ENCODE peak calls at places on chromosomes 16 and 17, in seven cellular contexts. One of them, this sample, is unnamed.

GRCh38 chr17:76793775-76794174 is 55.9 kb downstream of the MFSD11 start:
- DNase-seq in IMR-90: peak
- DNase-seq in left ventricle myocardium inferior: no peak
- DNase-seq in hepatocyte: no peak
- DNase-seq in ovary: no peak
- DNase-seq in Peyer's patch: no peak
- DNase-seq in GM23338: peak
- DNase-seq in this sample: no peak

GRCh38 chr16:15887283-15887682 is 1.1 kb downstream of the CEP20 start:
- DNase-seq in IMR-90: no peak
- DNase-seq in ovary: no peak
- DNase-seq in hepatocyte: no peak
- DNase-seq in GM23338: no peak
- DNase-seq in Peyer's patch: no peak
- DNase-seq in left ventricle myocardium inferior: no peak
- DNase-seq in this sample: no peak

GRCh38 chr16:4115209-4115940 is 867 bp downstream of the ADCY9 start:
- DNase-seq in ovary: peak
- DNase-seq in hepatocyte: peak
- DNase-seq in Peyer's patch: peak
- DNase-seq in left ventricle myocardium inferior: peak
- DNase-seq in GM23338: peak
- DNase-seq in IMR-90: peak
- DNase-seq in this sample: peak

GRCh38 chr17:74244128-74244527 is 29.9 kb upstream of the DNAI2 start:
- DNase-seq in GM23338: no peak
- DNase-seq in left ventricle myocardium inferior: no peak
- DNase-seq in ovary: no peak
- DNase-seq in Peyer's patch: no peak
- DNase-seq in hepatocyte: no peak
- DNase-seq in IMR-90: no peak
- DNase-seq in this sample: no peak

GRCh38 chr16:66342294-66342900 is 24.1 kb upstream of the CDH5 start:
- DNase-seq in left ventricle myocardium inferior: no peak
- DNase-seq in ovary: peak
- DNase-seq in IMR-90: no peak
- DNase-seq in hepatocyte: peak
- DNase-seq in GM23338: peak
- DNase-seq in Peyer's patch: no peak
- DNase-seq in this sample: no peak

GRCh38 chr16:75529959-75530358 is 5.9 kb downstream of the CHST5 start:
- DNase-seq in Peyer's patch: no peak
- DNase-seq in hepatocyte: no peak
- DNase-seq in ovary: no peak
- DNase-seq in GM23338: no peak
- DNase-seq in left ventricle myocardium inferior: no peak
- DNase-seq in IMR-90: no peak
- DNase-seq in this sample: no peak

GRCh38 chr17:64732336-64733006 is 70.4 kb upstream of the SMURF2 start:
- DNase-seq in ovary: peak
- DNase-seq in IMR-90: peak
- DNase-seq in GM23338: no peak
- DNase-seq in hepatocyte: no peak
- DNase-seq in Peyer's patch: no peak
- DNase-seq in left ventricle myocardium inferior: peak
- DNase-seq in this sample: peak

GRCh38 chr17:49910094-49910857 is 58.7 kb upstream of the DLX4 start:
- DNase-seq in ovary: no peak
- DNase-seq in GM23338: peak
- DNase-seq in left ventricle myocardium inferior: no peak
- DNase-seq in IMR-90: no peak
- DNase-seq in Peyer's patch: no peak
- DNase-seq in hepatocyte: peak
- DNase-seq in this sample: no peak

GRCh38 chr16:73483934-73484712 is 436.2 kb upstream of the ZFHX3 start:
- DNase-seq in hepatocyte: no peak
- DNase-seq in left ventricle myocardium inferior: no peak
- DNase-seq in GM23338: peak
- DNase-seq in Peyer's patch: no peak
- DNase-seq in ovary: no peak
- DNase-seq in IMR-90: no peak
- DNase-seq in this sample: no peak

GRCh38 chr16:55471448-55472097 is 7.4 kb upstream of the MMP2 start:
- DNase-seq in left ventricle myocardium inferior: no peak
- DNase-seq in Peyer's patch: no peak
- DNase-seq in hepatocyte: peak
- DNase-seq in ovary: no peak
- DNase-seq in IMR-90: peak
- DNase-seq in GM23338: no peak
- DNase-seq in this sample: no peak

GRCh38 chr17:68057531-68057952 is 22.0 kb downstream of the KPNA2 start:
- DNase-seq in hepatocyte: no peak
- DNase-seq in IMR-90: peak
- DNase-seq in Peyer's patch: no peak
- DNase-seq in left ventricle myocardium inferior: no peak
- DNase-seq in ovary: no peak
- DNase-seq in GM23338: peak
- DNase-seq in this sample: no peak

GRCh38 chr16:24318670-24319069 is 62.5 kb downstream of the CACNG3 start:
- DNase-seq in ovary: no peak
- DNase-seq in IMR-90: no peak
- DNase-seq in Peyer's patch: no peak
- DNase-seq in hepatocyte: no peak
- DNase-seq in left ventricle myocardium inferior: no peak
- DNase-seq in GM23338: peak
- DNase-seq in this sample: no peak

GRCh38 chr17:39209317-39210092 is 9.4 kb downstream of the RPL19 start:
- DNase-seq in GM23338: peak
- DNase-seq in ovary: peak
- DNase-seq in left ventricle myocardium inferior: peak
- DNase-seq in hepatocyte: peak
- DNase-seq in IMR-90: peak
- DNase-seq in Peyer's patch: no peak
- DNase-seq in this sample: no peak

GRCh38 chr17:1946021-1946932 is 78.9 kb downstream of the RTN4RL1 start:
- DNase-seq in Peyer's patch: peak
- DNase-seq in IMR-90: no peak
- DNase-seq in ovary: no peak
- DNase-seq in hepatocyte: no peak
- DNase-seq in GM23338: no peak
- DNase-seq in left ventricle myocardium inferior: no peak
- DNase-seq in this sample: no peak

GRCh38 chr16:87238371-87238715 is 78.8 kb downstream of the C16orf95 start:
- DNase-seq in IMR-90: no peak
- DNase-seq in Peyer's patch: no peak
- DNase-seq in GM23338: no peak
- DNase-seq in hepatocyte: no peak
- DNase-seq in left ventricle myocardium inferior: no peak
- DNase-seq in ovary: no peak
- DNase-seq in this sample: no peak

GRCh38 chr17:72614476-72614870 is 478.0 kb downstream of the SLC39A11 start:
- DNase-seq in GM23338: no peak
- DNase-seq in ovary: no peak
- DNase-seq in left ventricle myocardium inferior: no peak
- DNase-seq in Peyer's patch: no peak
- DNase-seq in hepatocyte: peak
- DNase-seq in IMR-90: no peak
- DNase-seq in this sample: no peak

GRCh38 chr17:236641-237405 is 55.4 kb upstream of the DOC2B start:
- DNase-seq in left ventricle myocardium inferior: peak
- DNase-seq in GM23338: no peak
- DNase-seq in Peyer's patch: no peak
- DNase-seq in ovary: no peak
- DNase-seq in IMR-90: no peak
- DNase-seq in hepatocyte: peak
- DNase-seq in this sample: no peak

GRCh38 chr17:57641761-57642160 is 103.3 kb downstream of the CCDC182 start:
- DNase-seq in ovary: no peak
- DNase-seq in left ventricle myocardium inferior: no peak
- DNase-seq in GM23338: no peak
- DNase-seq in IMR-90: no peak
- DNase-seq in Peyer's patch: no peak
- DNase-seq in hepatocyte: no peak
- DNase-seq in this sample: no peak

DNA sequence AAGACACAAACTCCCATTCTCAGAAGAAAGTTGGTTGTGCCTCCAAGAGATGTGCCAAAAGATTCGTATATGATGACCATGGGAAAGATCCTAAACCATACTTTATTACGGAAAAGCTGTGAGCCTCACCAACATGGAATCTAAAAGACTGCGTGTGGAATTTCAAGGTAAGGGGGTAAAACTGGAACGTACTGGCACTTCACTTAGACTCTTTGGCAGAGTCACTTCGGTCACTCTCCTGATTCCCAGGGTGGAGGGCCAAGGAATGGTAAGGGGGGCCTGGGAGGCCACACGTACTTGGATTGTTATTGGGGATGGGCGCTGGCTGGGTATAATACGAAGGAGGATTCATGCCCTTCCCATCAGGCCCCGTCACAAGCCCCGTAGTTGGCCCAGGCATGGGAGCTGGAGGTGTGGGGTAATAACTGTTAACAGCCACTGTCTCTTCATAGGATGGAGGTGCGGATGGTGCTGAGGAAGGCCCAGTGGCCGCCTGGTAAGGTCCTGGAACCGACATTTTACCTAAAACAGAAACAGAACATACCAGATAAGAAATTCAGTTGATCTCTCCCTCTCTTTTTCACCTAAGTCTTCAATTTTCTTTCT is 30.4 kb downstream of the LITAF start:
- DNase-seq in left ventricle myocardium inferior: no peak
- DNase-seq in hepatocyte: no peak
- DNase-seq in ovary: no peak
- DNase-seq in Peyer's patch: no peak
- DNase-seq in GM23338: no peak
- DNase-seq in IMR-90: no peak
- DNase-seq in this sample: no peak
- H3K4me3 ChIP-seq in left ventricle myocardium inferior: no peak
- H3K4me3 ChIP-seq in hepatocyte: no peak
- H3K4me3 ChIP-seq in ovary: no peak
- H3K4me3 ChIP-seq in Peyer's patch: no peak
- H3K4me3 ChIP-seq in GM23338: no peak
- H3K4me3 ChIP-seq in IMR-90: no peak
- H3K4me3 ChIP-seq in this sample: no peak

GRCh38 chr16:67697407-67697806 is 21.7 kb downstream of the GFOD2 start:
- DNase-seq in GM23338: no peak
- DNase-seq in left ventricle myocardium inferior: no peak
- DNase-seq in hepatocyte: no peak
- DNase-seq in IMR-90: no peak
- DNase-seq in Peyer's patch: no peak
- DNase-seq in ovary: no peak
- DNase-seq in this sample: no peak

GRCh38 chr16:67701420-67701819 is 17.7 kb downstream of the GFOD2 start:
- DNase-seq in Peyer's patch: no peak
- DNase-seq in IMR-90: no peak
- DNase-seq in ovary: no peak
- DNase-seq in hepatocyte: no peak
- DNase-seq in left ventricle myocardium inferior: no peak
- DNase-seq in GM23338: no peak
- DNase-seq in this sample: no peak

GRCh38 chr16:67694611-67695010 is 24.5 kb downstream of the GFOD2 start:
- DNase-seq in Peyer's patch: no peak
- DNase-seq in IMR-90: no peak
- DNase-seq in left ventricle myocardium inferior: no peak
- DNase-seq in ovary: no peak
- DNase-seq in hepatocyte: no peak
- DNase-seq in GM23338: no peak
- DNase-seq in this sample: no peak

GRCh38 chr16:67699265-67699664 is 19.9 kb downstream of the GFOD2 start:
- DNase-seq in Peyer's patch: no peak
- DNase-seq in left ventricle myocardium inferior: no peak
- DNase-seq in hepatocyte: no peak
- DNase-seq in GM23338: no peak
- DNase-seq in ovary: no peak
- DNase-seq in IMR-90: no peak
- DNase-seq in this sample: no peak

GRCh38 chr16:67697813-67698212 is 21.3 kb downstream of the GFOD2 start:
- DNase-seq in left ventricle myocardium inferior: no peak
- DNase-seq in IMR-90: no peak
- DNase-seq in ovary: no peak
- DNase-seq in GM23338: no peak
- DNase-seq in hepatocyte: no peak
- DNase-seq in Peyer's patch: no peak
- DNase-seq in this sample: no peak
- H3K27ac ChIP-seq in left ventricle myocardium inferior: no peak
- H3K27ac ChIP-seq in IMR-90: no peak
- H3K27ac ChIP-seq in ovary: no peak
- H3K27ac ChIP-seq in GM23338: no peak
- H3K27ac ChIP-seq in hepatocyte: no peak
- H3K27ac ChIP-seq in Peyer's patch: peak
- H3K27ac ChIP-seq in this sample: no peak

GRCh38 chr16:1563786-1564185 is 30.3 kb downstream of the TMEM204 start:
- DNase-seq in left ventricle myocardium inferior: no peak
- DNase-seq in Peyer's patch: no peak
- DNase-seq in ovary: no peak
- DNase-seq in hepatocyte: no peak
- DNase-seq in IMR-90: no peak
- DNase-seq in GM23338: no peak
- DNase-seq in this sample: no peak

GRCh38 chr16:1561836-1562235 is 28.4 kb downstream of the TMEM204 start:
- DNase-seq in left ventricle myocardium inferior: no peak
- DNase-seq in GM23338: no peak
- DNase-seq in hepatocyte: no peak
- DNase-seq in Peyer's patch: no peak
- DNase-seq in ovary: no peak
- DNase-seq in IMR-90: no peak
- DNase-seq in this sample: no peak

GRCh38 chr16:1561266-1561665 is 27.8 kb downstream of the TMEM204 start:
- DNase-seq in left ventricle myocardium inferior: no peak
- DNase-seq in ovary: no peak
- DNase-seq in GM23338: no peak
- DNase-seq in hepatocyte: no peak
- DNase-seq in Peyer's patch: no peak
- DNase-seq in IMR-90: no peak
- DNase-seq in this sample: no peak

GRCh38 chr16:1565083-1565805 is 31.8 kb downstream of the TMEM204 start:
- DNase-seq in IMR-90: no peak
- DNase-seq in ovary: no peak
- DNase-seq in hepatocyte: no peak
- DNase-seq in left ventricle myocardium inferior: no peak
- DNase-seq in GM23338: no peak
- DNase-seq in Peyer's patch: no peak
- DNase-seq in this sample: no peak

GRCh38 chr16:1564325-1564724 is 30.9 kb downstream of the TMEM204 start:
- DNase-seq in left ventricle myocardium inferior: no peak
- DNase-seq in hepatocyte: no peak
- DNase-seq in ovary: no peak
- DNase-seq in GM23338: no peak
- DNase-seq in Peyer's patch: no peak
- DNase-seq in IMR-90: no peak
- DNase-seq in this sample: no peak
- TF ChIP-seq CTCF in left ventricle myocardium inferior: peak
- TF ChIP-seq CTCF in hepatocyte: no peak
- TF ChIP-seq CTCF in ovary: no peak
- TF ChIP-seq CTCF in GM23338: peak
- TF ChIP-seq CTCF in Peyer's patch: no peak
- TF ChIP-seq CTCF in IMR-90: peak
- TF ChIP-seq CTCF in this sample: no peak

DNA sequence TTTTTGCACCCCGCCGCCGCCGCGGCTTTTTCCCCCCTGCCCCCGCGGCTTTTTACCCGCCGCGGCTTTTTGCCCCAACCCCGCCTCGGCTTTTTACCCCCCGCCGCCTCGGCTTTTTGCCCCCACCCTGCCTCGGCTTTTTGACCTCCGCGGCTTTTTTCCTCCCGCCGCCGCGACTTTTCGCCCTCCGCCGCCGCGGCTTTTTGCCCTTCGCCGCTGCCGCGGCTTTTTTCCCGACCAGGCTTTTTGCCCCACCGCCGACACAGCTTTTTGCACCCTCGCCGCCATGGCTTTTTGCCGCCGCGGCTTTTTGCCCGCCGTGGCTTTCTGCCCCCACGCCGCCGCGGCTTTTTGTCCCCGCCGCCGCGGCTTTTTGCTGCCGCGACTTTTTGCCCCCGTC is 137.0 kb upstream of the TP53TG3D start:
- DNase-seq in GM23338: no peak
- DNase-seq in ovary: no peak
- DNase-seq in Peyer's patch: peak
- DNase-seq in IMR-90: no peak
- DNase-seq in left ventricle myocardium inferior: peak
- DNase-seq in hepatocyte: peak
- DNase-seq in this sample: no peak
- H3K4me3 ChIP-seq in GM23338: no peak
- H3K4me3 ChIP-seq in ovary: no peak
- H3K4me3 ChIP-seq in Peyer's patch: peak
- H3K4me3 ChIP-seq in IMR-90: peak
- H3K4me3 ChIP-seq in left ventricle myocardium inferior: peak
- H3K4me3 ChIP-seq in hepatocyte: no peak
- H3K4me3 ChIP-seq in this sample: peak

This sample was measured in coronary artery.